ENCODE peak calls at places on chromosomes 2 and 18, in ten cellular contexts. Y is IMR-90, W is stomach, M is K562, V is spleen, A is Peyer's patch, S is A549, F is right lobe of liver, P is heart left ventricle, N is lower leg skin. I is an unnamed sample.

GRCh38 chr2:102606353-102606752 is 13.0 kb upstream of the SLC9A2 start:
- DNase-seq in M (no peak), S (peak; percentile 39), F (no peak), W (no peak), N (no peak), Y (no peak), A (no peak), V (no peak), P (no peak), I (peak; percentile 49)

GRCh38 chr18:50507120-50507590 is 52.7 kb upstream of the MAPK4 start:
- DNase-seq in S (peak; percentile 12), W (peak; percentile 48), A (peak; percentile 55), M (peak; percentile 20), N (no peak), P (peak; percentile 55), V (no peak), Y (no peak), F (peak; percentile 66), I (no peak)

GRCh38 chr2:175036582-175037018 is 31.4 kb upstream of the CHN1 start:
- DNase-seq in Y (peak; percentile 24), S (peak; percentile 41), M (peak; percentile 55), V (no peak), F (no peak), P (no peak), N (no peak), W (no peak), A (no peak), I (no peak)

GRCh38 chr2:24083567-24084385 is 858 bp downstream of the TP53I3 start:
- DNase-seq in V (no peak), A (peak; percentile 97), P (peak; percentile 77), Y (peak; percentile 79), F (no peak), N (peak; percentile 81), S (peak; percentile 98), M (peak; percentile 63), W (peak; percentile 85), I (no peak)

GRCh38 chr18:13394794-13395193 is 176.2 kb downstream of the LDLRAD4 start:
- DNase-seq in F (no peak), W (no peak), A (no peak), M (peak; percentile 16), S (no peak), P (no peak), Y (no peak), V (no peak), N (peak; percentile 43), I (no peak)

GRCh38 chr2:241598061-241598460 is 38.9 kb downstream of the THAP4 start:
- DNase-seq in N (no peak), S (no peak), M (no peak), A (no peak), W (no peak), F (no peak), P (no peak), Y (no peak), V (no peak), I (no peak)

GRCh38 chr2:213086566-213086965 is 64.8 kb downstream of the IKZF2 start:
- DNase-seq in S (no peak), A (no peak), W (no peak), N (no peak), F (no peak), P (no peak), M (no peak), V (no peak), Y (no peak), I (no peak)

GRCh38 chr18:22282311-22283235 is 113.2 kb downstream of the GATA6 start:
- DNase-seq in V (no peak), S (peak; percentile 92), N (no peak), F (no peak), A (peak; percentile 60), Y (peak; percentile 96), P (no peak), W (no peak), M (no peak), I (no peak)

DNA sequence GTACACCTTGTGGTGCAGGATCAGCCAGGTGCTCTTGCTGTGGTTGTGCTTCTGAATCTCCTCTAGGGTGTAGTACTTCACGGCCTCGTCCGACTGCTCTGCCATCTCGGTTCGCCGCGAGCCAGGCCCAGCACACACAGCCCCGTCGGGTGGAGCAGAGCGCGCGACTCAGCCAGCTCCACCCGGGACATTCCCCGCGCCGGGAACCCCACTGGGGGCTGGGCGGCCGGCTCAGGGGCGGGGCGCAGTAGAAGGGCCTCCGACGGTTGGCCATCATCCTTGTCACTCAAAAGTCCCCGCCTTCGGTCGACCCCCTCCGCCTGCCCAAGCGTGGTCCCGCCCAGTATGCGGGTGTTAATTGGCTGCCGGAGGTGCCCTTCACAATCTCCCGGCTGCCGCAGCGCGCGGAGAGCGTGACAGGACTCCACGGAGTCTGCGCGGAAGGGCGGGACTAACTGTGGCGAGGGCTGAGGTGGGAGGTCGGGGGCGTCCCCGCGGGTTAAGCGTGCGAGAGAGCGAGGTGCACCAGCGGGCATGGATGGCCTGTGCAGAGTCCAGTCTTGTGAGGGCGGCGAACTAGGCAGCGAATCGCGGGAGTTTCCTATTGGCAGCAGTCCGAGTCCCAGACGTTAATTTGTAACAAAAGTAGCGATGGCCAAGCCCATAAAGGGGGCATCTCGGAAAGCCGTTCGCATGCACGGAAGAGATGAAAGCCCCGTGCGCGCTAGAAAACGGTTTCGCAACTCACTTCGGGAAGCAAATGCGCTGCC is at the start of gene CYB5A:
- DNase-seq in N (peak; percentile 99), V (peak; percentile 99), S (peak; percentile 95), Y (peak; percentile 93), A (peak; percentile 100), P (peak; percentile 98), F (peak; percentile 100), M (peak; percentile 84), W (peak; percentile 98), I (peak; percentile 97)
- TF ChIP-seq POLR2A in N (no peak), V (no peak), S (peak; percentile 68), Y (no peak), A (peak; percentile 72), P (peak; percentile 81), F (peak; percentile 87), M (no peak), W (no peak), I (no peak)

GRCh38 chr2:59732861-59733603 is 820.4 kb downstream of the BCL11A start:
- DNase-seq in S (no peak), M (no peak), N (no peak), Y (no peak), V (no peak), A (no peak), F (no peak), P (no peak), W (no peak), I (peak; percentile 18)

GRCh38 chr2:59733970-59734369 is 819.5 kb downstream of the BCL11A start:
- DNase-seq in S (no peak), Y (no peak), N (no peak), M (no peak), W (no peak), P (no peak), F (no peak), V (no peak), A (no peak), I (no peak)

GRCh38 chr2:59737313-59737712 is 816.1 kb downstream of the BCL11A start:
- DNase-seq in F (no peak), Y (no peak), V (no peak), N (no peak), S (no peak), A (no peak), P (no peak), M (no peak), W (no peak), I (no peak)

GRCh38 chr2:59734743-59735142 is 818.7 kb downstream of the BCL11A start:
- DNase-seq in Y (no peak), P (no peak), A (no peak), W (no peak), S (no peak), F (no peak), M (no peak), N (no peak), V (no peak), I (no peak)
- TF ChIP-seq POLR2A in Y (no peak), P (no peak), A (no peak), W (no peak), S (no peak), F (no peak), M (no peak), N (no peak), V (no peak), I (no peak)

GRCh38 chr2:207395535-207396251 is 134.1 kb upstream of the CREB1 start:
- DNase-seq in P (no peak), F (no peak), Y (peak; percentile 50), N (no peak), A (no peak), M (no peak), W (no peak), S (peak; percentile 13), V (no peak), I (no peak)

GRCh38 chr2:207397917-207398655 is 131.7 kb upstream of the CREB1 start:
- DNase-seq in P (no peak), N (no peak), W (no peak), A (no peak), V (no peak), Y (no peak), S (no peak), M (no peak), F (no peak), I (no peak)

GRCh38 chr2:207399301-207399700 is 130.5 kb upstream of the CREB1 start:
- DNase-seq in A (no peak), Y (no peak), M (no peak), N (no peak), S (no peak), V (no peak), F (no peak), P (no peak), W (no peak), I (no peak)

GRCh38 chr2:207394203-207394741 is 135.5 kb upstream of the CREB1 start:
- DNase-seq in Y (peak; percentile 66), F (no peak), S (peak; percentile 47), M (no peak), P (no peak), W (no peak), V (no peak), A (no peak), N (no peak), I (no peak)

DNA sequence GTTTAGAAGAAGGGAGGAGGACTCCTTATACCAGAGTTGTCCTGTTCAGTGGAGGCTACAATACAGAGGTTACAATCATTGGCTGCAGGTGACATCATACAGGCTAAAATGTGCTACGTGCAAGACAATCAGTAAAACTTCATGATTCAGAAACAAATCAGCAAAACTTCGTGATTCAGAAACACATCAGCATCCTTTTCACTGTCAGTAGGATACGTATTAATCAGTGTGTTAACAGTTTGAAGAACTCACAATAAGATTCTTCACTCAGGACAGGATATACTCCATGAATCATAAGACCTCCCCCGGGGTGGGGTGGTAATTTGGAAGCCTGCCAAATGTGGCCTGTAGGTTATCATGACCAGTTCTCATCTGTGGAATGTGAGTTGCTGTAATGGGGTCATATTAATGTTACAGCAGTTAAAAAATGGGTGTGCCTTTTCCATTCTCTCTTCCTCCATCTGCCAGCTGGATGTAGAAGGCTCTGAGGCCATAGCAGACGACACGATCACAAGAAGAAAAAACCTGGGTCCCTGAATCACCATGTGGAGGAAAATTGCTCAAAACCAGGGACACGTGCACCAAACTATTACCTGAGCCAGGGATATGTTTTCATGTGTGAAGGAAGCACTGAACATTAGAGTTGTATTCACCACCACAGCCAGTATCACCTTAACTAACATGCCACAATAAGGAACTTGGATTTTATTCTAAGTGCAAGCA is 134.8 kb upstream of the CREB1 start:
- DNase-seq in S (peak; percentile 94), A (no peak), M (peak; percentile 52), F (no peak), W (no peak), V (no peak), Y (peak; percentile 99), N (no peak), P (peak; percentile 80), I (no peak)
- TF ChIP-seq POLR2A in S (no peak), A (no peak), M (no peak), F (no peak), W (no peak), V (no peak), Y (no peak), N (no peak), P (no peak), I (no peak)

DNA sequence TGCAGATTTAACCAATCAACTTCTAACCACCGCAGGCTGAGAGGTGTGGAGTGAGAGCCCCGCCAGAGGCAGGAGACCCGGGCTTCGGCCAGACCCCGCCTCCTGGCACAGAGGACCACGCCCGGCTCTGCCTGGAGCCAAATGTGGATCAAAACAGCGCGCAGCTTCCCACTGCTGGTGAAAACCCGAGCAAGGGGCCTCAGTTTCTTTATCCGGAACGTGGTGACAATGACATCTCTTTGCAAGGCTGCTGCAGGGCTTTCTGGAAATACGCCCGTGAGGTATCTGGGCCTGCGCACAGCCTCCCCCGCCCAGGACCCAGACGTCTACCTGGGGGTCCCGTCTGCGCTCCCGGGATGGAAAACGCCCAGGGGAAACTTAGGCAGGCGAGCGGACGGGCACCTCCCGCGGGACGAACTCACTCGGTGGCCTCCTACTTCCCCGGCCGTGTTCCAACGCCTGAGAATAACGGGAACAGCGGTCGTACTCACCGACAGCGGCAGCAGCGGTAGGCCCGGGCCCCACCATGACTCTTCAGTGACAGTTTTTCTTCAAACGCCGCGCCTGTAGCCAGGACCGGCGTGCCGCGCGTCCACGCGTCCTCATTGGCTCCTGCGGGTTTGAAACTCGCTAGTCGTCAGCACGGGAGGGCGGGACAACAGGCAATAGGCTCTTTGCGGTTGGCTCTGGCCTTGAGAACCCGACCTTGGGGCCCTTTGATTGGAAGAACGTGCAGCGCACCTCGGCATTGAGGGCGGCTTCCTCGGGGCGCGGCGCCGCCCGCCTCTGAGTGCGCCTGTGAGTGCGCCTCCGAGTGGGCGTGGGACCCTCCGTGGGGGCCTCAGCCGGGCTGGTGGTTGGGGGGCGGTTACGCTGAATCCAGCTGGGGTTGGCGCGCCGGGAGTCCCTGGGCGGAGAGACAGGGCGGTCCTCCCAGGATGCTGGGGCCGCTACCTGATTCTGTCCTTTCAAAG is at the start of gene CKAP2L:
- DNase-seq in N (peak; percentile 98), S (peak; percentile 98), V (peak; percentile 99), A (peak; percentile 97), W (peak; percentile 96), Y (peak; percentile 98), P (peak; percentile 97), F (peak; percentile 97), M (peak; percentile 99), I (peak; percentile 95)
- TF ChIP-seq POLR2A in N (no peak), S (no peak), V (no peak), A (no peak), W (no peak), Y (peak; percentile 31), P (no peak), F (peak; percentile 45), M (peak; percentile 83), I (no peak)